ENCODE peak calls at places on chromosomes 13 and 19, in nine cellular contexts. L is sigmoid colon; D is ascending aorta; Z is lower lobe of right lung; J is CD8-positive, alpha-beta T cell; W is pancreas; P is brain microvascular endothelial cell; V is MM.1S; X is IMR-90. Q is an unnamed sample.

GRCh38 chr13:28753208-28753892 is 34.6 kb upstream of the SLC46A3 start:
- DNase-seq in D (peak; percentile 43), Z (peak; percentile 63), X (peak; percentile 91), W (peak; percentile 3), J (no peak), V (no peak), P (peak; percentile 91), L (peak; percentile 76), Q (no peak)

GRCh38 chr13:51494151-51494550 is 41.3 kb upstream of the INTS6 start:
- DNase-seq in D (no peak), V (no peak), P (peak; percentile 16), J (no peak), L (no peak), X (peak; percentile 60), W (no peak), Z (no peak), Q (no peak)

GRCh38 chr19:31214086-31214485 is 135.2 kb downstream of the TSHZ3 start:
- DNase-seq in W (peak; percentile 9), X (peak; percentile 100), J (peak; percentile 86), D (peak; percentile 73), V (peak; percentile 37), Z (peak; percentile 61), P (peak; percentile 99), L (peak; percentile 76), Q (peak; percentile 92)

GRCh38 chr13:96817336-96817941 is 176.8 kb downstream of the OXGR1 start:
- DNase-seq in J (no peak), D (no peak), X (peak; percentile 10), Z (no peak), P (no peak), L (no peak), W (no peak), V (peak; percentile 52), Q (no peak)

GRCh38 chr19:58577581-58578429 is 4.7 kb upstream of the MZF1 start:
- DNase-seq in Z (no peak), J (no peak), W (peak; percentile 4), P (no peak), V (no peak), X (no peak), D (no peak), L (peak; percentile 45), Q (no peak)

GRCh38 chr19:17526922-17527321 is 15.5 kb downstream of the PGLS start:
- DNase-seq in Z (no peak), P (no peak), X (no peak), J (no peak), W (no peak), D (no peak), L (no peak), V (no peak), Q (no peak)

GRCh38 chr19:57903298-57904174 is 12.9 kb downstream of the ZNF417 start:
- DNase-seq in L (no peak), V (no peak), W (no peak), Z (no peak), J (no peak), P (no peak), X (peak; percentile 53), D (no peak), Q (peak; percentile 7)

GRCh38 chr19:38596057-38596981 is 21.4 kb downstream of the MAP4K1 start:
- DNase-seq in P (no peak), Z (peak; percentile 79), X (no peak), D (no peak), W (peak; percentile 70), J (no peak), L (no peak), V (no peak), Q (no peak)

GRCh38 chr19:55319786-55320185 is 5.4 kb downstream of the TMEM150B start:
- DNase-seq in V (no peak), D (no peak), Z (no peak), X (peak; percentile 28), L (no peak), W (no peak), P (peak; percentile 42), J (no peak), Q (no peak)

GRCh38 chr13:65926750-65927171 is 1303.4 kb downstream of the PCDH9 start:
- DNase-seq in V (no peak), D (no peak), X (no peak), Z (no peak), P (no peak), W (peak; percentile 13), J (no peak), L (no peak), Q (no peak)

GRCh38 chr13:82370306-82370705 is 1512.0 kb downstream of the SLITRK1 start:
- DNase-seq in P (no peak), W (no peak), V (no peak), D (no peak), Z (no peak), X (no peak), L (no peak), J (no peak), Q (no peak)

GRCh38 chr19:39401549-39402416 is 4.9 kb upstream of the ZFP36 start:
- DNase-seq in J (peak; percentile 89), Z (peak; percentile 82), W (no peak), L (peak; percentile 85), X (peak; percentile 89), D (peak; percentile 78), P (peak; percentile 85), V (peak; percentile 80), Q (peak; percentile 86)

GRCh38 chr13:20127563-20128458 is 33.0 kb downstream of the GJA3 start:
- DNase-seq in Z (peak; percentile 80), W (peak; percentile 69), V (peak; percentile 18), P (no peak), X (peak; percentile 16), L (peak; percentile 82), D (no peak), J (peak; percentile 35), Q (peak; percentile 32)

DNA sequence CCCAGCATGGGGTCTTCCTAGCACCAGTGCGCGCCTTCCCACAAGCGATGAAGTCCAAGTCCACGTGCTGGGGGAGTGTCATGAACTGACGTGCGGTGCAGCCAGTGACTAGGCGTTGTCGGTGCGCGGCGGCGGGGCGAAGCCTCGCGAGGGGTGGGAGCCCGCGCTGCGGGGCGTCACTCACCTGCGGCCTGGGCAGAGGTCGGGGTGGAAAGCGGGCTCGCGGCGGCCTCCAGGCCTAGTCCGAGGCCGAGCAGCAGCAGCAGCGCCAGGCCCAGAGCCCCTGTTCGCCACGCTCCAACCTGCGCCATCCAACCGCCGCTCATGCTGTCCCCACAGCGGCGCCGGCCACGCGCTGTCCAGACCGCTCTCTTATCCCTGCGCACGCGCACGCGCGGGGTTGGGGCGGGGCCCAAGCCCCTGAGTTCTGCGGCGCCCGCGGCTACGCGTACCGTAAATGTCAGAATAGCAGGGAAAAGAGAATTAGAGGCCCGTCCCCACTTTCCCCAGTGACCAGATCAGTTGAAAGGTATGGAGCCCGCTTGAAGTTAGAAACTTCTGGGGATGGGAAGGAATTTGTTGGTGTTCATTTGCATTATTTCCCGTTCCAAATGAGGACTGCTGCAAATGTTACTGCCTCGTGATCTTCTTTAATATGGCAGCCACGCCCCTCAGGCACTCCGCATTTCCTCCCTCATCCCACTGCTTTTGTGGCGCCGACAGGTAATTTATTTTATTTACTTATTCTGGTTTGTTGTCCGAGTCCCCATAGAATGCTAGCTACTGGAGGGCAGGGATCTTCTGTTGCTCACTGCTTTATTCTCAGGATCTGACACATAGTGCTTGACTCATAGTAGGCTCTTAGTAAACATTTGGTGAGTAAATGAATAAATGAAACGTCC is at the start of gene CD320:
- DNase-seq in W (peak; percentile 85), X (peak; percentile 87), V (peak; percentile 96), J (peak; percentile 86), Z (peak; percentile 92), D (peak; percentile 33), L (peak; percentile 94), P (peak; percentile 83), Q (peak; percentile 88)
- H3K36me3 ChIP-seq in W (no peaks in the 10 kb centered on the region), X (peaks cover 11% of the 10 kb centered on the region), V (peaks cover 8% of the 10 kb centered on the region), J (peaks cover 8% of the 10 kb centered on the region), Z (peaks cover 25% of the 10 kb centered on the region), D (peaks cover 28% of the 10 kb centered on the region), L (peaks cover 28% of the 10 kb centered on the region), P (peaks cover 15% of the 10 kb centered on the region), Q (peaks cover 6% of the 10 kb centered on the region)

GRCh38 chr19:13057147-13057572 is 45.5 kb downstream of the LYL1 start:
- DNase-seq in X (no peak), Z (peak; percentile 52), W (no peak), V (no peak), L (no peak), P (no peak), J (no peak), D (no peak), Q (no peak)

GRCh38 chr19:13055213-13056051 is 47.2 kb downstream of the LYL1 start:
- DNase-seq in J (no peak), V (no peak), D (peak; percentile 50), P (peak; percentile 70), X (peak; percentile 89), Z (peak; percentile 73), W (peak; percentile 57), L (peak; percentile 94), Q (no peak)

GRCh38 chr19:13058951-13059660 is 43.6 kb downstream of the LYL1 start:
- DNase-seq in W (no peak), P (no peak), J (no peak), Z (peak; percentile 32), L (no peak), V (no peak), X (no peak), D (no peak), Q (no peak)

GRCh38 chr19:13056052-13056660 is 46.5 kb downstream of the LYL1 start:
- DNase-seq in X (peak; percentile 71), D (no peak), Z (peak; percentile 92), J (no peak), W (no peak), L (peak; percentile 89), V (no peak), P (no peak), Q (no peak)

GRCh38 chr19:13057744-13058143 is 44.9 kb downstream of the LYL1 start:
- DNase-seq in X (peak; percentile 47), L (no peak), Z (peak; percentile 36), P (no peak), V (no peak), D (no peak), W (no peak), J (no peak), Q (no peak)
- H3K27ac ChIP-seq in X (peak overlapping the region; percentile 100), L (peak overlapping the region; percentile 97), Z (peak overlapping the region; percentile 92), P (no peak overlapping the region), V (no peak overlapping the region), D (peak overlapping the region; percentile 99), W (peak overlapping the region; percentile 84), J (no peak overlapping the region), Q (no peak overlapping the region)

GRCh38 chr13:41365636-41366035 is 54.6 kb downstream of the NAA16 start:
- DNase-seq in J (no peak), Z (no peak), X (peak; percentile 49), L (no peak), V (no peak), D (no peak), W (no peak), P (peak; percentile 56), Q (no peak)

GRCh38 chr13:41370736-41371135 is 59.7 kb downstream of the NAA16 start:
- DNase-seq in J (no peak), X (no peak), L (no peak), Z (no peak), W (no peak), V (no peak), P (no peak), D (no peak), Q (no peak)
- H3K36me3 ChIP-seq in J (peaks cover 55% of the 10 kb centered on the region), X (peaks cover 20% of the 10 kb centered on the region), L (peaks cover 28% of the 10 kb centered on the region), Z (peaks cover 83% of the 10 kb centered on the region), W (peaks cover 81% of the 10 kb centered on the region), V (no peaks in the 10 kb centered on the region), P (peaks cover 6% of the 10 kb centered on the region), D (peaks cover 58% of the 10 kb centered on the region), Q (peaks cover 46% of the 10 kb centered on the region)

DNA sequence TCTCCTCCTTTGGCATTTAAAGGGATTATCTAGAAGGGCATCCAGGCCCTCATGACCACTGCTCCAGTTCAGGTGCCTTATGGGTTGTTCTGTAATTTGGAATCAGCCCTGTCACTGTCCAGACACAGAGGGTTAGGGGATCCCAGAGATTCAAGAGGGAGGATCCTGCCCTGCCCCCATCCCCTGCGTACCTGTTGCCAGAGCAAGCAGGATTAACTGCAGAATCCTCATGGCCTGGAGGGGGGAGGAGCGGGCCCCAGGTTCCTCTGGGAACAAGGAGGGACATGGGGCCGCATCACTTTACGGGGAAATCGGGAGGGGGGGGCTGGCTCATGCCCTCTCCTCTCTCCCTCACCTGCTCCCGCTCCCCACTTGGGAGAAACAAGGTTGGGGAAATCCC is 1.0 kb downstream of the KLK11 start:
- DNase-seq in V (no peak), L (no peak), D (no peak), Z (no peak), P (no peak), W (no peak), X (no peak), J (no peak), Q (no peak)
- H3K27ac ChIP-seq in V (no peak overlapping the region), L (no peak overlapping the region), D (no peak overlapping the region), Z (no peak overlapping the region), P (no peak overlapping the region), W (no peak overlapping the region), X (no peak overlapping the region), J (no peak overlapping the region), Q (no peak overlapping the region)

Q was measured in CD4-positive, alpha-beta memory T cell.